ENCODE peak calls at places on chromosomes 5 and 9, in four cellular contexts. One of them, this sample, is unnamed.

GRCh38 chr5:96930058-96930457 is 5.8 kb upstream of the LNPEP start:
- DNase-seq in hippocampal formation: no peak
- DNase-seq in effector CD4-positive, alpha-beta T cell: no peak
- DNase-seq in stimulated activated CD4-positive, alpha-beta T cell treated with anti-CD3 and anti-CD28 coated beads, Interleukin-4, amount 100 ng/mL, for 24 hours: no peak
- DNase-seq in this sample: no peak

GRCh38 chr9:116008278-116008677 is 145.3 kb upstream of the PAPPA start:
- DNase-seq in hippocampal formation: no peak
- DNase-seq in effector CD4-positive, alpha-beta T cell: no peak
- DNase-seq in stimulated activated CD4-positive, alpha-beta T cell treated with anti-CD3 and anti-CD28 coated beads, Interleukin-4, amount 100 ng/mL, for 24 hours: no peak
- DNase-seq in this sample: no peak

GRCh38 chr9:88041447-88041846 is 67.1 kb upstream of the CDK20 start:
- DNase-seq in hippocampal formation: no peak
- DNase-seq in effector CD4-positive, alpha-beta T cell: no peak
- DNase-seq in stimulated activated CD4-positive, alpha-beta T cell treated with anti-CD3 and anti-CD28 coated beads, Interleukin-4, amount 100 ng/mL, for 24 hours: no peak
- DNase-seq in this sample: no peak

GRCh38 chr5:8828596-8829321 is 717.1 kb downstream of the SEMA5A start:
- DNase-seq in hippocampal formation: no peak
- DNase-seq in effector CD4-positive, alpha-beta T cell: no peak
- DNase-seq in stimulated activated CD4-positive, alpha-beta T cell treated with anti-CD3 and anti-CD28 coated beads, Interleukin-4, amount 100 ng/mL, for 24 hours: no peak
- DNase-seq in this sample: no peak

GRCh38 chr9:131619680-131620079 is 74.4 kb downstream of the PRRT1B start:
- DNase-seq in hippocampal formation: no peak
- DNase-seq in effector CD4-positive, alpha-beta T cell: no peak
- DNase-seq in stimulated activated CD4-positive, alpha-beta T cell treated with anti-CD3 and anti-CD28 coated beads, Interleukin-4, amount 100 ng/mL, for 24 hours: no peak
- DNase-seq in this sample: no peak

GRCh38 chr5:1253456-1254105 is 28.4 kb downstream of the SLC6A18 start:
- DNase-seq in hippocampal formation: no peak
- DNase-seq in effector CD4-positive, alpha-beta T cell: no peak
- DNase-seq in stimulated activated CD4-positive, alpha-beta T cell treated with anti-CD3 and anti-CD28 coated beads, Interleukin-4, amount 100 ng/mL, for 24 hours: no peak
- DNase-seq in this sample: no peak

GRCh38 chr5:41176952-41177351 is 36.4 kb downstream of the C6 start:
- DNase-seq in hippocampal formation: no peak
- DNase-seq in effector CD4-positive, alpha-beta T cell: no peak
- DNase-seq in stimulated activated CD4-positive, alpha-beta T cell treated with anti-CD3 and anti-CD28 coated beads, Interleukin-4, amount 100 ng/mL, for 24 hours: no peak
- DNase-seq in this sample: no peak

GRCh38 chr5:66582499-66582898 is 13.7 kb upstream of the MAST4 start:
- DNase-seq in hippocampal formation: no peak
- DNase-seq in effector CD4-positive, alpha-beta T cell: no peak
- DNase-seq in stimulated activated CD4-positive, alpha-beta T cell treated with anti-CD3 and anti-CD28 coated beads, Interleukin-4, amount 100 ng/mL, for 24 hours: no peak
- DNase-seq in this sample: no peak

GRCh38 chr9:121353246-121353975 is 16.6 kb downstream of the STOM start:
- DNase-seq in hippocampal formation: no peak
- DNase-seq in effector CD4-positive, alpha-beta T cell: peak; percentile 35
- DNase-seq in stimulated activated CD4-positive, alpha-beta T cell treated with anti-CD3 and anti-CD28 coated beads, Interleukin-4, amount 100 ng/mL, for 24 hours: peak; percentile 50
- DNase-seq in this sample: no peak

GRCh38 chr5:5419291-5420210 is 2.9 kb upstream of the ICE1 start:
- DNase-seq in hippocampal formation: no peak
- DNase-seq in effector CD4-positive, alpha-beta T cell: no peak
- DNase-seq in stimulated activated CD4-positive, alpha-beta T cell treated with anti-CD3 and anti-CD28 coated beads, Interleukin-4, amount 100 ng/mL, for 24 hours: no peak
- DNase-seq in this sample: peak; percentile 61

GRCh38 chr5:172179032-172179989 is 8.7 kb downstream of the STK10 start:
- DNase-seq in hippocampal formation: no peak
- DNase-seq in effector CD4-positive, alpha-beta T cell: peak; percentile 55
- DNase-seq in stimulated activated CD4-positive, alpha-beta T cell treated with anti-CD3 and anti-CD28 coated beads, Interleukin-4, amount 100 ng/mL, for 24 hours: peak; percentile 58
- DNase-seq in this sample: no peak

GRCh38 chr5:154709368-154710305 is 45.5 kb upstream of the LARP1 start:
- DNase-seq in hippocampal formation: no peak
- DNase-seq in effector CD4-positive, alpha-beta T cell: no peak
- DNase-seq in stimulated activated CD4-positive, alpha-beta T cell treated with anti-CD3 and anti-CD28 coated beads, Interleukin-4, amount 100 ng/mL, for 24 hours: no peak
- DNase-seq in this sample: no peak

GRCh38 chr5:36575367-36575781 is 31.0 kb upstream of the SLC1A3 start:
- DNase-seq in hippocampal formation: no peak
- DNase-seq in effector CD4-positive, alpha-beta T cell: no peak
- DNase-seq in stimulated activated CD4-positive, alpha-beta T cell treated with anti-CD3 and anti-CD28 coated beads, Interleukin-4, amount 100 ng/mL, for 24 hours: no peak
- DNase-seq in this sample: no peak